ENCODE peak calls at places on chromosomes 12 and 14, in seven cellular contexts. L, I, X, N, Y, B and F are unnamed samples.

GRCh38 chr12:132121283-132121682 is 22.8 kb downstream of the DDX51 start:
- DNase-seq in Y (no peak), B (no peak), I (no peak), X (no peak), N (no peak), L (no peak), F (no peak)

GRCh38 chr14:74946659-74947281 is 8.6 kb downstream of the PGF start:
- DNase-seq in X (no peak), Y (no peak), N (peak), I (no peak), L (no peak), B (no peak), F (no peak)

GRCh38 chr12:113479578-113480335 is 8.1 kb upstream of the LHX5 start:
- DNase-seq in X (no peak), N (no peak), B (peak), I (peak), L (no peak), Y (peak), F (no peak)

GRCh38 chr14:99412122-99413061 is 68.3 kb downstream of the SETD3 start:
- DNase-seq in Y (no peak), N (no peak), X (no peak), I (peak), B (no peak), L (no peak), F (no peak)

GRCh38 chr12:105357162-105357691 is 26.7 kb downstream of the C12orf75 start:
- DNase-seq in I (no peak), L (no peak), N (no peak), X (peak), B (no peak), Y (no peak), F (peak)

GRCh38 chr14:88639221-88639620 is 76.4 kb downstream of the ZC3H14 start:
- DNase-seq in I (no peak), N (no peak), L (no peak), B (no peak), X (no peak), Y (no peak), F (no peak)

GRCh38 chr14:89544636-89545301 is 127.7 kb upstream of the FOXN3 start:
- DNase-seq in Y (no peak), X (no peak), N (no peak), B (no peak), I (no peak), L (no peak), F (no peak)

GRCh38 chr14:100910888-100911664 is 7.6 kb upstream of the RTL1 start:
- DNase-seq in B (no peak), Y (no peak), X (no peak), L (no peak), I (no peak), N (no peak), F (no peak)

GRCh38 chr14:49497725-49498348 is 88.3 kb downstream of the RPS29 start:
- DNase-seq in X (peak), B (peak), N (no peak), L (no peak), Y (peak), I (peak), F (peak)

GRCh38 chr12:14216405-14217294 is 148.8 kb upstream of the ATF7IP start:
- DNase-seq in I (no peak), Y (no peak), X (peak), N (no peak), B (no peak), L (no peak), F (no peak)

GRCh38 chr12:91804533-91804932 is 341.1 kb downstream of the BTG1 start:
- DNase-seq in X (no peak), Y (no peak), I (no peak), B (no peak), L (no peak), N (no peak), F (no peak)

GRCh38 chr14:79587194-79587593 is 624.1 kb downstream of the DIO2 start:
- DNase-seq in I (no peak), N (no peak), Y (no peak), X (no peak), L (no peak), B (no peak), F (no peak)

GRCh38 chr14:104130974-104131651 is 7.3 kb upstream of the KIF26A start:
- DNase-seq in L (no peak), Y (peak), N (peak), B (peak), X (peak), I (peak), F (peak)

GRCh38 chr12:1836241-1836803 is 16.0 kb downstream of the LRTM2 start:
- DNase-seq in B (no peak), N (no peak), X (no peak), I (no peak), L (no peak), Y (no peak), F (no peak)

GRCh38 chr12:67645571-67645970 is 3.0 kb upstream of the DYRK2 start:
- DNase-seq in Y (no peak), I (no peak), X (no peak), B (no peak), L (no peak), N (no peak), F (peak)

GRCh38 chr14:28280997-28281598 is 485.5 kb upstream of the FOXG1 start:
- DNase-seq in N (no peak), X (no peak), I (no peak), Y (no peak), L (no peak), B (no peak), F (no peak)

GRCh38 chr12:67057072-67057471 is 212.1 kb upstream of the CAND1 start:
- DNase-seq in B (no peak), L (no peak), X (no peak), Y (no peak), N (no peak), I (no peak), F (no peak)

GRCh38 chr12:4282103-4282891 is 8.7 kb downstream of the CCND2 start:
- DNase-seq in B (no peak), L (no peak), N (no peak), X (no peak), Y (no peak), I (no peak), F (no peak)

GRCh38 chr14:63650336-63650952 is 8.8 kb upstream of the WDR89 start:
- DNase-seq in Y (no peak), B (no peak), L (no peak), I (peak), X (no peak), N (no peak), F (no peak)

GRCh38 chr12:66195242-66195641 is 6.2 kb downstream of the IRAK3 start:
- DNase-seq in L (no peak), B (no peak), X (no peak), Y (no peak), N (no peak), I (no peak), F (no peak)

GRCh38 chr14:96060161-96060933 is 21.2 kb downstream of the C14orf132 start:
- DNase-seq in L (no peak), X (no peak), B (no peak), I (no peak), Y (no peak), N (no peak), F (no peak)

GRCh38 chr14:19895282-19895681 is 20.3 kb downstream of the OR4K2 start:
- DNase-seq in X (no peak), L (no peak), B (no peak), Y (no peak), N (no peak), I (no peak), F (no peak)

GRCh38 chr12:122921917-122922316 is 26.0 kb upstream of the VPS37B start:
- DNase-seq in L (no peak), Y (no peak), X (no peak), B (no peak), N (no peak), I (no peak), F (no peak)

GRCh38 chr12:104411826-104412626 is 44.7 kb upstream of the CHST11 start:
- DNase-seq in B (no peak), N (no peak), X (no peak), Y (no peak), I (no peak), L (no peak), F (no peak)

GRCh38 chr12:85489194-85489593 is 209.2 kb downstream of the ALX1 start:
- DNase-seq in Y (no peak), X (no peak), L (no peak), B (no peak), N (no peak), I (no peak), F (no peak)

GRCh38 chr12:25005376-25005775 is 56.5 kb upstream of the BCAT1 start:
- DNase-seq in I (no peak), N (no peak), L (no peak), Y (no peak), X (no peak), B (no peak), F (no peak)

GRCh38 chr12:112676526-112676925 is 115.0 kb upstream of the RPH3A start:
- DNase-seq in N (no peak), X (no peak), B (no peak), I (no peak), L (no peak), Y (no peak), F (no peak)

GRCh38 chr14:104940526-104941150 is 16.0 kb downstream of the PLD4 start:
- DNase-seq in I (no peak), X (no peak), L (no peak), B (no peak), N (no peak), Y (no peak), F (no peak)

GRCh38 chr12:5969974-5970690 is 25.1 kb upstream of the ANO2 start:
- DNase-seq in I (no peak), N (no peak), X (no peak), L (no peak), Y (no peak), B (no peak), F (peak)

GRCh38 chr12:132937476-132937875 is 18.6 kb downstream of the ZNF605 start:
- DNase-seq in L (no peak), X (no peak), I (no peak), Y (no peak), N (no peak), B (no peak), F (no peak)

GRCh38 chr12:94172031-94172430 is 23.7 kb downstream of the PLXNC1 start:
- DNase-seq in N (no peak), X (peak), I (peak), B (no peak), L (no peak), Y (no peak), F (no peak)

GRCh38 chr12:116443706-116444589 is 115.2 kb upstream of the MAP1LC3B2 start:
- DNase-seq in Y (no peak), X (no peak), B (no peak), L (no peak), N (no peak), I (no peak), F (no peak)

GRCh38 chr12:108313609-108314331 is 25.3 kb downstream of the CMKLR1 start:
- DNase-seq in L (no peak), X (no peak), I (peak), N (peak), B (no peak), Y (peak), F (no peak)

GRCh38 chr14:71891970-71892369 is 40.3 kb upstream of the RGS6 start:
- DNase-seq in Y (no peak), N (no peak), X (no peak), L (no peak), B (no peak), I (no peak), F (no peak)

GRCh38 chr12:71938728-71939385 is at the start of gene TPH2:
- DNase-seq in N (peak), Y (peak), X (peak), B (peak), L (no peak), I (peak), F (peak)

GRCh38 chr14:39302124-39302810 is 68.6 kb downstream of the MIA2 start:
- DNase-seq in N (no peak), I (no peak), B (no peak), L (no peak), Y (no peak), X (no peak), F (no peak)

GRCh38 chr12:49580572-49581535 is 12.9 kb upstream of the MCRS1 start:
- DNase-seq in I (peak), B (peak), X (peak), L (no peak), N (peak), Y (peak), F (peak)

GRCh38 chr12:73235387-73235786 is 963.2 kb downstream of the TRHDE start:
- DNase-seq in N (no peak), B (no peak), L (no peak), X (no peak), Y (no peak), I (no peak), F (no peak)

GRCh38 chr14:76257111-76257803 is 105.5 kb downstream of the GPATCH2L start:
- DNase-seq in Y (no peak), N (no peak), X (no peak), B (no peak), L (no peak), I (peak), F (no peak)

DNA sequence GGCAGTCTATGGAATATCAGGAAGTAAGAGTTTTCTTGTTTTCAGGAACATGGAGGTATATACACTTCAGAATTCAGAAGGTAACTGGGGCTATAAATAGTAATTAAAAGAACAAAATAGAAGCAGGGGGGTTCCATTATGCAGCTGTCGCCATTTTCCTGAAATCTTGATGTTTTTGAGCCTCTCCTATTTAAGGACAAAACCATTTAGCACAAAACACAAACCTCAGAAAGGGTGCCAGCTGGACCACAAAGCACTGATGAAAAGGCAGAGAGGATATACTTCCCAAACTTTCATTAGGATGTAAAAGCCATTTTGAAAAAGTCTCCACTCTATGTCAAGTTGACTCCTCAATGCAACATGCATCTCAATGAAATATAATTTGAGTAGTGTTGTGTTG is 54.2 kb upstream of the OR5AU1 start:
- DNase-seq in Y (no peak), L (no peak), I (no peak), X (no peak), N (no peak), B (no peak), F (no peak)
- TF ChIP-seq CTCF in Y (no peak), L (no peak), I (no peak), X (no peak), N (no peak), B (no peak), F (no peak)

GRCh38 chr14:91060472-91061308 is at the start of gene RPS6KA5:
- DNase-seq in L (peak), B (peak), X (peak), Y (peak), I (peak), N (peak), F (peak)
- TF ChIP-seq CTCF in L (peak), B (no peak), X (no peak), Y (peak), I (no peak), N (no peak), F (no peak)

GRCh38 chr14:37116933-37117844 is 55.2 kb downstream of the SLC25A21 start:
- DNase-seq in Y (no peak), I (no peak), B (no peak), N (no peak), X (no peak), L (no peak), F (peak)
- TF ChIP-seq CTCF in Y (no peak), I (no peak), B (peak), N (no peak), X (peak), L (peak), F (peak)

GRCh38 chr12:79926951-79927350 is 7.9 kb downstream of the PPP1R12A start:
- DNase-seq in N (no peak), I (no peak), L (no peak), Y (no peak), B (no peak), X (no peak), F (no peak)
- TF ChIP-seq CTCF in N (no peak), I (no peak), L (no peak), Y (no peak), B (no peak), X (no peak), F (no peak)

DNA sequence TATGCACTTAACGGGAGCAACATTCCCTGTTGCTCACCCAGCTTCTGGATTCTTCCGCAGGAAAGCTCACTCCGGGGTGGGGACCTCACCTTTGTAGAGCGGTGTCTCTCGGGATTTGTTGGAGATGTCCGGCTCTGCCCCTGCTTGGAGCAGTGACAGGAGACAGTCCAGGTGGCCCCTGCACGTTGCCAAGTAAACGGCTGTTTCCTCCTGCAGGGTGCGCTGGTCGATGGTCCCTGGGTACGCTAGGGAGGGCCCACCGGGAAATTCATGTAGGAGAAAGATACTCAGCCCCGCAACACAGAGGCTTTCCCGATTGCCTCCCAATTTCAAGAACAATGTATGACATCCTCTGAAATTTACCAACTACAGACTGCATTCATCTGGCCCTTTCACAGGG is 23.1 kb downstream of the ASB2 start:
- DNase-seq in N (no peak), L (no peak), B (no peak), Y (no peak), X (no peak), I (no peak), F (no peak)
- TF ChIP-seq CTCF in N (peak), L (no peak), B (no peak), Y (no peak), X (no peak), I (no peak), F (no peak)